ENCODE peak calls at places on chromosomes 2 and 18, in five cellular contexts. N, I, D, U and J are unnamed samples.

GRCh38 chr2:27566628-27567027 is 16.2 kb upstream of the ZNF512 start:
- DNase-seq in N (no peak), I (peak; percentile 32), D (no peak), U (no peak), J (no peak)

GRCh38 chr18:67553471-67553870 is 37.0 kb upstream of the DSEL start:
- DNase-seq in N (no peak), I (no peak), D (no peak), U (no peak), J (no peak)

GRCh38 chr2:168510125-168510756 is 54.2 kb downstream of the CERS6 start:
- DNase-seq in N (no peak), I (no peak), D (no peak), U (no peak), J (no peak)

GRCh38 chr2:200634231-200634964 is 48.6 kb downstream of the AOX1 start:
- DNase-seq in N (no peak), I (no peak), D (no peak), U (no peak), J (no peak)

GRCh38 chr2:237594514-237594871 is 4.0 kb upstream of the RAB17 start:
- DNase-seq in N (peak; percentile 45), I (no peak), D (no peak), U (no peak), J (no peak)

GRCh38 chr2:191677091-191677645 is 768 bp upstream of the NABP1 start:
- DNase-seq in N (no peak), I (peak; percentile 65), D (peak; percentile 38), U (peak; percentile 18), J (no peak)

GRCh38 chr2:238576674-238577073 is 149.9 kb downstream of the ASB1 start:
- DNase-seq in N (no peak), I (no peak), D (no peak), U (no peak), J (no peak)

GRCh38 chr18:62484941-62485340 is 37.9 kb upstream of the ZCCHC2 start:
- DNase-seq in N (no peak), I (no peak), D (no peak), U (no peak), J (no peak)

GRCh38 chr2:24051833-24052232 is 2.3 kb downstream of the FKBP1B start:
- DNase-seq in N (no peak), I (no peak), D (no peak), U (no peak), J (no peak)

GRCh38 chr2:172845008-172845670 is 109.5 kb downstream of the RAPGEF4 start:
- DNase-seq in N (no peak), I (no peak), D (no peak), U (no peak), J (no peak)

GRCh38 chr18:77981874-77982273 is 732.2 kb downstream of the GALR1 start:
- DNase-seq in N (no peak), I (no peak), D (no peak), U (no peak), J (no peak)

GRCh38 chr2:126686286-126686685 is 30.3 kb downstream of the GYPC start:
- DNase-seq in N (no peak), I (no peak), D (no peak), U (no peak), J (no peak)

GRCh38 chr2:180980185-180980942 is at the start of gene UBE2E3:
- DNase-seq in N (peak; percentile 93), I (peak; percentile 63), D (peak; percentile 65), U (peak; percentile 24), J (peak; percentile 96)

GRCh38 chr2:54618646-54619565 is 104.6 kb upstream of the EML6 start:
- DNase-seq in N (no peak), I (no peak), D (no peak), U (no peak), J (no peak)

GRCh38 chr2:1504311-1504750 is 91.1 kb downstream of the TPO start:
- DNase-seq in N (no peak), I (no peak), D (no peak), U (no peak), J (no peak)

GRCh38 chr2:30514134-30514860 is 67.3 kb downstream of the LCLAT1 start:
- DNase-seq in N (no peak), I (peak; percentile 12), D (no peak), U (no peak), J (no peak)

GRCh38 chr2:21165350-21165749 is 41.6 kb downstream of the TDRD15 start:
- DNase-seq in N (no peak), I (no peak), D (no peak), U (no peak), J (no peak)